ENCODE peak calls at places on chromosomes 13 and 19, in nine cellular contexts. One of them, this sample, is unnamed. For H3K4me1 and H3K27me3, the result is how much of the 10 kb centered on the place peaks cover.

GRCh38 chr13:66301482-66301881 is 928.7 kb downstream of the PCDH9 start:
- DNase-seq in aorta: no peak
- DNase-seq in effector memory CD4-positive, alpha-beta T cell: no peak
- DNase-seq in neural progenitor cell: no peak
- DNase-seq in IMR-90: no peak
- DNase-seq in left ventricle myocardium inferior: no peak
- DNase-seq in H9: no peak
- DNase-seq in CD8-positive, alpha-beta T cell: no peak
- DNase-seq in astrocyte: no peak
- DNase-seq in this sample: no peak

GRCh38 chr19:49639401-49640112 is 386 bp downstream of the RRAS start:
- DNase-seq in aorta: no peak
- DNase-seq in effector memory CD4-positive, alpha-beta T cell: no peak
- DNase-seq in neural progenitor cell: peak
- DNase-seq in IMR-90: no peak
- DNase-seq in left ventricle myocardium inferior: no peak
- DNase-seq in H9: no peak
- DNase-seq in CD8-positive, alpha-beta T cell: peak
- DNase-seq in astrocyte: no peak
- DNase-seq in this sample: no peak

GRCh38 chr19:18122860-18123795 is 25.6 kb downstream of the MAST3 start:
- DNase-seq in aorta: no peak
- DNase-seq in effector memory CD4-positive, alpha-beta T cell: no peak
- DNase-seq in neural progenitor cell: no peak
- DNase-seq in IMR-90: no peak
- DNase-seq in left ventricle myocardium inferior: peak
- DNase-seq in H9: no peak
- DNase-seq in CD8-positive, alpha-beta T cell: no peak
- DNase-seq in astrocyte: no peak
- DNase-seq in this sample: no peak

GRCh38 chr19:5336195-5336965 is 4.2 kb downstream of the PTPRS start:
- DNase-seq in aorta: no peak
- DNase-seq in effector memory CD4-positive, alpha-beta T cell: no peak
- DNase-seq in neural progenitor cell: peak
- DNase-seq in IMR-90: no peak
- DNase-seq in left ventricle myocardium inferior: no peak
- DNase-seq in H9: no peak
- DNase-seq in CD8-positive, alpha-beta T cell: no peak
- DNase-seq in astrocyte: no peak
- DNase-seq in this sample: no peak

GRCh38 chr13:45385912-45386311 is 32.3 kb downstream of the SLC25A30 start:
- DNase-seq in aorta: no peak
- DNase-seq in effector memory CD4-positive, alpha-beta T cell: no peak
- DNase-seq in neural progenitor cell: no peak
- DNase-seq in IMR-90: no peak
- DNase-seq in left ventricle myocardium inferior: no peak
- DNase-seq in H9: no peak
- DNase-seq in CD8-positive, alpha-beta T cell: no peak
- DNase-seq in astrocyte: no peak
- DNase-seq in this sample: no peak

GRCh38 chr13:113448885-113449692 is 4.2 kb downstream of the ADPRHL1 start:
- DNase-seq in aorta: no peak
- DNase-seq in effector memory CD4-positive, alpha-beta T cell: peak
- DNase-seq in neural progenitor cell: no peak
- DNase-seq in IMR-90: no peak
- DNase-seq in left ventricle myocardium inferior: no peak
- DNase-seq in H9: no peak
- DNase-seq in CD8-positive, alpha-beta T cell: peak
- DNase-seq in astrocyte: no peak
- DNase-seq in this sample: no peak

GRCh38 chr19:47682939-47683338 is 30.3 kb upstream of the EHD2 start:
- DNase-seq in aorta: no peak
- DNase-seq in effector memory CD4-positive, alpha-beta T cell: no peak
- DNase-seq in neural progenitor cell: no peak
- DNase-seq in IMR-90: peak
- DNase-seq in left ventricle myocardium inferior: no peak
- DNase-seq in H9: no peak
- DNase-seq in CD8-positive, alpha-beta T cell: no peak
- DNase-seq in astrocyte: peak
- DNase-seq in this sample: peak

GRCh38 chr19:7010722-7011593 is 10.3 kb downstream of the MBD3L2B start:
- DNase-seq in aorta: no peak
- DNase-seq in effector memory CD4-positive, alpha-beta T cell: no peak
- DNase-seq in neural progenitor cell: no peak
- DNase-seq in IMR-90: no peak
- DNase-seq in left ventricle myocardium inferior: no peak
- DNase-seq in H9: no peak
- DNase-seq in CD8-positive, alpha-beta T cell: no peak
- DNase-seq in astrocyte: no peak
- DNase-seq in this sample: no peak

GRCh38 chr13:59342396-59342795 is 821.3 kb downstream of the DIAPH3 start:
- DNase-seq in aorta: no peak
- DNase-seq in effector memory CD4-positive, alpha-beta T cell: no peak
- DNase-seq in neural progenitor cell: no peak
- DNase-seq in IMR-90: no peak
- DNase-seq in left ventricle myocardium inferior: no peak
- DNase-seq in H9: no peak
- DNase-seq in CD8-positive, alpha-beta T cell: no peak
- DNase-seq in astrocyte: no peak
- DNase-seq in this sample: no peak

GRCh38 chr13:105202384-105202783 is 1333.1 kb downstream of the EFNB2 start:
- DNase-seq in aorta: no peak
- DNase-seq in effector memory CD4-positive, alpha-beta T cell: no peak
- DNase-seq in neural progenitor cell: peak
- DNase-seq in IMR-90: peak
- DNase-seq in left ventricle myocardium inferior: no peak
- DNase-seq in H9: no peak
- DNase-seq in CD8-positive, alpha-beta T cell: no peak
- DNase-seq in astrocyte: peak
- DNase-seq in this sample: peak

GRCh38 chr13:112246731-112247470 is 129.3 kb upstream of the SPACA7 start:
- DNase-seq in aorta: no peak
- DNase-seq in effector memory CD4-positive, alpha-beta T cell: no peak
- DNase-seq in neural progenitor cell: no peak
- DNase-seq in IMR-90: no peak
- DNase-seq in left ventricle myocardium inferior: no peak
- DNase-seq in H9: no peak
- DNase-seq in CD8-positive, alpha-beta T cell: peak
- DNase-seq in astrocyte: no peak
- DNase-seq in this sample: no peak

GRCh38 chr19:48656840-48657474 is 11.0 kb upstream of the CA11 start:
- DNase-seq in aorta: no peak
- DNase-seq in effector memory CD4-positive, alpha-beta T cell: no peak
- DNase-seq in neural progenitor cell: no peak
- DNase-seq in IMR-90: peak
- DNase-seq in left ventricle myocardium inferior: no peak
- DNase-seq in H9: no peak
- DNase-seq in CD8-positive, alpha-beta T cell: no peak
- DNase-seq in astrocyte: peak
- DNase-seq in this sample: no peak

GRCh38 chr19:18488838-18489626 is 32.8 kb downstream of the ELL start:
- DNase-seq in aorta: no peak
- DNase-seq in effector memory CD4-positive, alpha-beta T cell: no peak
- DNase-seq in neural progenitor cell: peak
- DNase-seq in IMR-90: no peak
- DNase-seq in left ventricle myocardium inferior: no peak
- DNase-seq in H9: peak
- DNase-seq in CD8-positive, alpha-beta T cell: no peak
- DNase-seq in astrocyte: no peak
- DNase-seq in this sample: no peak

GRCh38 chr19:55700813-55701212 is 25.8 kb downstream of the EPN1 start:
- DNase-seq in aorta: peak
- DNase-seq in effector memory CD4-positive, alpha-beta T cell: no peak
- DNase-seq in neural progenitor cell: no peak
- DNase-seq in IMR-90: no peak
- DNase-seq in left ventricle myocardium inferior: no peak
- DNase-seq in H9: no peak
- DNase-seq in CD8-positive, alpha-beta T cell: no peak
- DNase-seq in astrocyte: no peak
- DNase-seq in this sample: no peak

GRCh38 chr13:78497702-78498319 is 105.5 kb downstream of the POU4F1 start:
- DNase-seq in aorta: no peak
- DNase-seq in effector memory CD4-positive, alpha-beta T cell: no peak
- DNase-seq in neural progenitor cell: no peak
- DNase-seq in IMR-90: no peak
- DNase-seq in left ventricle myocardium inferior: peak
- DNase-seq in H9: no peak
- DNase-seq in CD8-positive, alpha-beta T cell: no peak
- DNase-seq in astrocyte: no peak
- DNase-seq in this sample: no peak

GRCh38 chr19:43450545-43450997 is 14.8 kb downstream of the LYPD3 start:
- DNase-seq in aorta: peak
- DNase-seq in effector memory CD4-positive, alpha-beta T cell: no peak
- DNase-seq in neural progenitor cell: no peak
- DNase-seq in IMR-90: peak
- DNase-seq in left ventricle myocardium inferior: no peak
- DNase-seq in H9: no peak
- DNase-seq in CD8-positive, alpha-beta T cell: no peak
- DNase-seq in astrocyte: peak
- DNase-seq in this sample: peak

GRCh38 chr13:97567510-97568243 is 133.7 kb downstream of the RAP2A start:
- DNase-seq in aorta: no peak
- DNase-seq in effector memory CD4-positive, alpha-beta T cell: no peak
- DNase-seq in neural progenitor cell: no peak
- DNase-seq in IMR-90: peak
- DNase-seq in left ventricle myocardium inferior: no peak
- DNase-seq in H9: peak
- DNase-seq in CD8-positive, alpha-beta T cell: no peak
- DNase-seq in astrocyte: peak
- DNase-seq in this sample: peak

DNA sequence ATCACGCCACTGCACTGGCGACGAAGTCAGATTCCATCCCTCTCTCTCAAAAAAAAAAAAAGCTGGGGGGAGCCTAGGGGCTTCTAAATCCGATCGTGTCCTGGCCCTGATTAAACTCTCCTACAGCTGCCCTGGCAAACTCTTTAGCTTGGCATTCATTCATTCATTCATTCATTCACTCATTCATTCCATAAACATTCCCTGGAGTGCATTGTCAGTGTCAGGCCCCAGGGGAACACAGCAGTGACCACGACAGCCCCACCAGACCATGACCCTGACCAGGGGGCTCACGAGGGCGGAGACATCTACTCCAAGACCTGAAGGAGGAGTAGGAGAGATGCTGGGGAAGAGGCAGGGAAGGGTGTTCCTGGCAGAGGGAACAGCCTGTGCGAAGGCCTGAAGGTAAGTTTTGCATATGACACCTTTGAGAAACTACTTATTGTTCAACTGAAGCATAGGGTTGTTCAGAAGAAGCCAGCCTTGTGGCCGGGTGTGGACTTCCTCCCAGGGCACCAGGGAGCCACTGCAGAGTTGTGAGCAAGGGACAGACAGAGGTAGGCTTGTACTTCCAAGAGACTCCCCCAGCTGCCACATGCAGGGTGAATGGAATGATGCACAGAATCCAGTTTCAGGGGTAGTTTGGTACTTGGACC is 24.5 kb downstream of the CEACAM16 start:
- DNase-seq in aorta: no peak
- DNase-seq in effector memory CD4-positive, alpha-beta T cell: no peak
- DNase-seq in neural progenitor cell: no peak
- DNase-seq in IMR-90: no peak
- DNase-seq in left ventricle myocardium inferior: no peak
- DNase-seq in H9: no peak
- DNase-seq in CD8-positive, alpha-beta T cell: no peak
- DNase-seq in astrocyte: no peak
- DNase-seq in this sample: no peak
- H3K4me1 ChIP-seq in aorta: under half
- H3K4me1 ChIP-seq in effector memory CD4-positive, alpha-beta T cell: under half
- H3K4me1 ChIP-seq in neural progenitor cell: under half
- H3K4me1 ChIP-seq in IMR-90: under half
- H3K4me1 ChIP-seq in left ventricle myocardium inferior: half or more
- H3K4me1 ChIP-seq in H9: under half
- H3K4me1 ChIP-seq in CD8-positive, alpha-beta T cell: under half
- H3K4me1 ChIP-seq in astrocyte: under half
- H3K4me1 ChIP-seq in this sample: under half

DNA sequence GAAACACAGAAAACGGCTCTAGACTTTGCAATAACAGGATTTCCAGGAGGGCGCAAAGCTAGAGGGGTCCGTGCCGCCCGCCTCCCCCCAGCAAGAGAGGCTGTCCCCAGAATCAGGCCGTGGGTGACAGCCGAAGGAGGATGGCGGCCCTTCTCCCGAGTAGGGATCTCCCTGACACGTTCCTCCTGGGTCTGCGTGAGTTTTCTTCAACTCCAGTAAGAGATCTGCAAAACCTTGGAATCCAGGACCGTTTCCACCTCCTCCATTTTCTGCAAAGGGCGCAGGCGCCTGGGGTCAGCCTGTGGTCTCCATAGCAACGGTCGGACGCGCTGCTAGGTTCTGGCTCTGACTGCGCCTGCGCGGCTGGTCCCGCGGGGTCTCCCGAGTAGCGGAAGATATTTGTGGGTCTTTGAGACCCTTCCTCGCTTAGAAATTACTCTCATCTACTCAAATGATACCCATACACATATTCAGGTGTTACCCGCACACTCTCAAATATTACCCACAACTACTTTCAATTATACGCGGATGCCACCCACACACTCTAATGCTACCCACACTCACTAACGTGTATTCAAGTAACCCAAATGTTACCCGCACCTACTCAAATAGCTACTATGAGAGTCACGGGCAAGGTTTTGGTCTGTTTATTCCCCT is 2.1 kb downstream of the PNMA8C start:
- DNase-seq in aorta: peak
- DNase-seq in effector memory CD4-positive, alpha-beta T cell: no peak
- DNase-seq in neural progenitor cell: peak
- DNase-seq in IMR-90: peak
- DNase-seq in left ventricle myocardium inferior: peak
- DNase-seq in H9: peak
- DNase-seq in CD8-positive, alpha-beta T cell: peak
- DNase-seq in astrocyte: peak
- DNase-seq in this sample: peak
- H3K27me3 ChIP-seq in aorta: under half
- H3K27me3 ChIP-seq in effector memory CD4-positive, alpha-beta T cell: under half
- H3K27me3 ChIP-seq in neural progenitor cell: under half
- H3K27me3 ChIP-seq in IMR-90: under half
- H3K27me3 ChIP-seq in left ventricle myocardium inferior: under half
- H3K27me3 ChIP-seq in H9: under half
- H3K27me3 ChIP-seq in CD8-positive, alpha-beta T cell: under half
- H3K27me3 ChIP-seq in astrocyte: under half
- H3K27me3 ChIP-seq in this sample: under half

GRCh38 chr13:27622102-27622820 is 569 bp downstream of the POLR1D start:
- DNase-seq in aorta: no peak
- DNase-seq in effector memory CD4-positive, alpha-beta T cell: no peak
- DNase-seq in neural progenitor cell: no peak
- DNase-seq in IMR-90: peak
- DNase-seq in left ventricle myocardium inferior: no peak
- DNase-seq in H9: no peak
- DNase-seq in CD8-positive, alpha-beta T cell: no peak
- DNase-seq in astrocyte: peak
- DNase-seq in this sample: peak
- H3K4me1 ChIP-seq in aorta: under half
- H3K4me1 ChIP-seq in effector memory CD4-positive, alpha-beta T cell: under half
- H3K4me1 ChIP-seq in neural progenitor cell: under half
- H3K4me1 ChIP-seq in IMR-90: under half
- H3K4me1 ChIP-seq in left ventricle myocardium inferior: half or more
- H3K4me1 ChIP-seq in H9: under half
- H3K4me1 ChIP-seq in CD8-positive, alpha-beta T cell: under half
- H3K4me1 ChIP-seq in astrocyte: under half
- H3K4me1 ChIP-seq in this sample: under half

DNA sequence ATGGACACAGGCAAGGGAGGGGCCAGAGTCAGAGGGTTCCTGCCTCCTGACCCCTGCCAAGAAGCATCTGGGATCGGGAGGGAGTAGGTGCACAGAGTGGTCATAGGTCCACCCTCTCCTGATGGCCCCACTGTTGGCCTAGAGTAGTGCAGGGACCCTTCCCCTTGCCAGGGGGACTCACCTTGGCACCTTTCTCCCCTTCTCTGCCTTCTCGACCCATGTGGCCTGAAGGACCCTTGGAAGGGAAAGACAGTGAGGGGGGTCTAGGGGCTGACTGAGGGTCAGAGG is 33.3 kb upstream of the OLFM2 start:
- DNase-seq in aorta: no peak
- DNase-seq in effector memory CD4-positive, alpha-beta T cell: no peak
- DNase-seq in neural progenitor cell: no peak
- DNase-seq in IMR-90: no peak
- DNase-seq in left ventricle myocardium inferior: no peak
- DNase-seq in H9: no peak
- DNase-seq in CD8-positive, alpha-beta T cell: no peak
- DNase-seq in astrocyte: no peak
- DNase-seq in this sample: no peak
- H3K27me3 ChIP-seq in aorta: under half
- H3K27me3 ChIP-seq in effector memory CD4-positive, alpha-beta T cell: under half
- H3K27me3 ChIP-seq in neural progenitor cell: under half
- H3K27me3 ChIP-seq in IMR-90: under half
- H3K27me3 ChIP-seq in left ventricle myocardium inferior: half or more
- H3K27me3 ChIP-seq in H9: under half
- H3K27me3 ChIP-seq in CD8-positive, alpha-beta T cell: under half
- H3K27me3 ChIP-seq in astrocyte: under half
- H3K27me3 ChIP-seq in this sample: under half